ENCODE peak calls at places on chromosomes 12 and 14, in six cellular contexts. D is cardiac fibroblast, B is psoas muscle, H is GM23338, S is Peyer's patch, Z is Panc1. U is an unnamed sample.

GRCh38 chr12:90679674-90680073 is 275.3 kb downstream of the CCER1 start:
- DNase-seq in Z (no peak), S (no peak), H (no peak), D (no peak), B (no peak), U (no peak)

GRCh38 chr14:48744202-48744601 is 842.0 kb downstream of the RPS29 start:
- DNase-seq in D (no peak), B (no peak), S (no peak), H (no peak), Z (no peak), U (no peak)

GRCh38 chr12:89863332-89863938 is 154.8 kb upstream of the ATP2B1 start:
- DNase-seq in S (peak), D (no peak), Z (no peak), H (no peak), B (no peak), U (no peak)

GRCh38 chr14:55191881-55192616 is 664 bp upstream of the DLGAP5 start:
- DNase-seq in S (no peak), H (no peak), B (no peak), Z (no peak), D (no peak), U (no peak)

GRCh38 chr14:89644641-89645040 is 227.6 kb upstream of the FOXN3 start:
- DNase-seq in H (no peak), D (no peak), B (no peak), Z (no peak), S (no peak), U (no peak)

GRCh38 chr12:65493893-65494205 is 215.4 kb downstream of the MSRB3 start:
- DNase-seq in D (no peak), H (no peak), S (no peak), Z (no peak), B (no peak), U (no peak)

GRCh38 chr14:68682166-68683103 is 110.4 kb downstream of the ZFP36L1 start:
- DNase-seq in H (no peak), D (peak), S (peak), B (no peak), Z (no peak), U (peak)

GRCh38 chr12:6827982-6828670 is at the start of gene P3H3:
- DNase-seq in Z (no peak), D (peak), S (no peak), H (peak), B (no peak), U (no peak)

GRCh38 chr14:68210729-68211299 is 391.2 kb downstream of the RAD51B start:
- DNase-seq in B (no peak), D (peak), H (no peak), Z (no peak), S (peak), U (peak)

GRCh38 chr12:27838543-27838942 is 58.5 kb upstream of the MANSC4 start:
- DNase-seq in H (no peak), S (no peak), D (no peak), B (no peak), Z (no peak), U (no peak)

GRCh38 chr12:16310934-16311333 is 33.4 kb upstream of the SLC15A5 start:
- DNase-seq in D (no peak), Z (no peak), S (no peak), H (no peak), B (no peak), U (no peak)

GRCh38 chr12:119911147-119911546 is 34.0 kb upstream of the CIT start:
- DNase-seq in Z (no peak), S (no peak), H (no peak), B (no peak), D (peak), U (peak)

GRCh38 chr12:70925542-70925941 is 5.0 kb upstream of the PTPRR start:
- DNase-seq in H (no peak), D (no peak), B (no peak), S (no peak), Z (no peak), U (no peak)

GRCh38 chr14:80784824-80785223 is 156.7 kb downstream of the CEP128 start:
- DNase-seq in H (no peak), B (no peak), S (no peak), Z (no peak), D (peak), U (peak)

GRCh38 chr12:69097619-69098368 is 141.6 kb upstream of the CPSF6 start:
- DNase-seq in H (no peak), D (peak), B (no peak), Z (no peak), S (no peak), U (peak)

GRCh38 chr14:99822166-99822527 is 28.9 kb downstream of the EML1 start:
- DNase-seq in S (no peak), Z (no peak), B (no peak), D (peak), H (no peak), U (no peak)

GRCh38 chr14:33393895-33394405 is 455.3 kb downstream of the NPAS3 start:
- DNase-seq in B (no peak), D (no peak), H (no peak), S (no peak), Z (no peak), U (no peak)

GRCh38 chr14:68783408-68784297 is 9.2 kb downstream of the ZFP36L1 start:
- DNase-seq in H (no peak), D (no peak), Z (no peak), B (peak), S (no peak), U (no peak)

GRCh38 chr14:95601650-95602049 is 66.8 kb downstream of the GLRX5 start:
- DNase-seq in B (no peak), S (no peak), Z (no peak), H (no peak), D (no peak), U (no peak)

GRCh38 chr12:124605869-124606774 is 38.7 kb upstream of the NCOR2 start:
- DNase-seq in D (no peak), H (no peak), Z (no peak), S (no peak), B (no peak), U (no peak)

GRCh38 chr12:58176296-58176869 is 235.0 kb downstream of the ATP23 start:
- DNase-seq in Z (peak), S (peak), B (no peak), H (peak), D (peak), U (no peak)

GRCh38 chr14:54299393-54300363 is 97.1 kb upstream of the CDKN3 start:
- DNase-seq in Z (no peak), B (no peak), H (no peak), S (no peak), D (peak), U (no peak)

GRCh38 chr14:20215196-20215595 is 8.3 kb upstream of the OR11H6 start:
- DNase-seq in D (peak), B (no peak), S (no peak), Z (no peak), H (no peak), U (no peak)

GRCh38 chr12:43103866-43104265 is 448.1 kb downstream of the ADAMTS20 start:
- DNase-seq in H (no peak), S (no peak), Z (no peak), D (no peak), B (no peak), U (no peak)

GRCh38 chr12:5773550-5773949 is 171.5 kb downstream of the ANO2 start:
- DNase-seq in B (no peak), H (peak), D (no peak), S (no peak), Z (no peak), U (no peak)

GRCh38 chr14:29240046-29240445 is 473.5 kb downstream of the FOXG1 start:
- DNase-seq in D (peak), H (no peak), B (no peak), Z (no peak), S (no peak), U (peak)

GRCh38 chr14:32657081-32657480 is 281.6 kb upstream of the NPAS3 start:
- DNase-seq in D (peak), B (no peak), H (no peak), S (no peak), Z (no peak), U (peak)

GRCh38 chr12:26226629-26227375 is 31.4 kb downstream of the SSPN start:
- DNase-seq in H (peak), S (no peak), D (peak), B (peak), Z (no peak), U (no peak)

GRCh38 chr14:66735853-66736252 is 227.9 kb downstream of the GPHN start:
- DNase-seq in D (no peak), S (no peak), B (no peak), Z (no peak), H (no peak), U (no peak)

GRCh38 chr12:6292606-6293005 is 17.9 kb upstream of the PLEKHG6 start:
- DNase-seq in Z (no peak), S (no peak), B (no peak), D (peak), H (no peak), U (peak)

GRCh38 chr12:20460956-20461355 is 92.6 kb downstream of the PDE3A start:
- DNase-seq in Z (no peak), H (no peak), D (no peak), B (no peak), S (no peak), U (no peak)

GRCh38 chr12:65496617-65497016 is 218.1 kb downstream of the MSRB3 start:
- DNase-seq in D (peak), B (peak), H (no peak), S (no peak), Z (no peak), U (no peak)

GRCh38 chr14:96056509-96057422 is 17.6 kb downstream of the C14orf132 start:
- DNase-seq in D (no peak), S (no peak), B (no peak), H (peak), Z (no peak), U (no peak)

GRCh38 chr12:62637679-62638078 is 171.1 kb downstream of the MON2 start:
- DNase-seq in S (no peak), H (no peak), D (no peak), Z (no peak), B (no peak), U (no peak)

GRCh38 chr12:100576311-100577036 is 3.0 kb downstream of the GAS2L3 start:
- DNase-seq in Z (peak), S (no peak), H (no peak), B (no peak), D (peak), U (peak)

GRCh38 chr14:58796636-58797429 is 159.1 kb downstream of the DACT1 start:
- DNase-seq in B (no peak), D (no peak), H (peak), S (no peak), Z (no peak), U (no peak)

DNA sequence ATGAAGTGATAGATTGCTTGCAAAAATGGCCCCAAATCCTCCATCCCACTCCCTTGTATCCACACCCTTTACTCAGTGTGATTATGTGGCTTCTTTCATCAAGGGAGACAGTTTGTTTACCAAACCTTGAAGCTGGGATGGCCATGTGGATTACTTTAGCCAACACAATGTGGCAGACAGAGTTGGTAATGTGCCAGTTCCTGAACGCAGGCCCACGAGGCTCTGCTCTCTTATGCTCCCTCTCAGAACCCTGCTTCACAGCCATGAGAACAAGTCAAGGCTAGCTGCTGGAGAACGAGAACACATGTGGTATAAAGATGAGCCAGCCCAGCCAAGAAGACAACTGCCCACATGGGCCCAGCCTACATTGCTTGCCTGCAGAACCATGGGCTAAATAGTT is 162.3 kb downstream of the NDUFA12 start:
- DNase-seq in H (no peak), B (no peak), Z (no peak), S (no peak), D (no peak), U (no peak)
- H3K4me3 ChIP-seq in H (no peak), B (no peak), Z (no peak), S (no peak), D (no peak), U (no peak)

GRCh38 chr14:51369814-51370213 is 129.8 kb downstream of the TMX1 start:
- DNase-seq in S (no peak), H (peak), Z (no peak), D (peak), B (no peak), U (no peak)
- TF ChIP-seq CTCF in S (peak), H (peak), Z (peak), D (peak), B (peak), U (no peak)

GRCh38 chr12:78888583-78888982 is 24.0 kb downstream of the SYT1 start:
- DNase-seq in H (peak), Z (no peak), S (no peak), B (no peak), D (peak), U (no peak)

GRCh38 chr12:78891646-78892353 is 27.2 kb downstream of the SYT1 start:
- DNase-seq in S (no peak), Z (no peak), D (no peak), B (no peak), H (no peak), U (no peak)

GRCh38 chr12:78885466-78885865 is 20.9 kb downstream of the SYT1 start:
- DNase-seq in S (no peak), H (peak), D (no peak), Z (no peak), B (no peak), U (no peak)

GRCh38 chr12:78887008-78887407 is 22.4 kb downstream of the SYT1 start:
- DNase-seq in D (peak), B (no peak), Z (peak), S (no peak), H (no peak), U (peak)

DNA sequence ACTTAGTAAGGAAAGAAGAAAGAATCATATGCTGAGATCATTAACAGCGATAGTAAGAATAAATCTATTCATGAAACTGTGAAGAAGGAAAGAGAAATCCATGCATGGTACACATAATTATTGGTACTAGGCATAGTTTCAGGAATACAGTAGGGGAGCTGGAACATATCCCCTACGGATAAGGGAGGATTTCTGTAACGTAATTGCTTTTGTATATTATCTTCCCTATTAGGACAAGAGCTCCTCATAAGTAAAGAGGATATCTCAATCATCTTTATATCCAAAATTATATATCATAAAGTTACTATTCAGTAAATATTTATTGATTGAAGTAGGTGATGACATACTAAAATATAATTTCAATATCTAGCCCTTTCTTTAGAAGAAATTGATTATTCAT is 22.9 kb downstream of the SYT1 start:
- DNase-seq in H (no peak), D (no peak), Z (no peak), S (no peak), B (no peak), U (no peak)
- H3K4me3 ChIP-seq in H (no peak), D (no peak), Z (no peak), S (no peak), B (no peak), U (no peak)

GRCh38 chr14:98748966-98749365 is 523.0 kb downstream of the BCL11B start:
- DNase-seq in D (no peak), H (no peak), Z (no peak), B (no peak), S (no peak), U (no peak)
- TF ChIP-seq CTCF in D (no peak), H (no peak), Z (no peak), B (no peak), S (no peak), U (no peak)

DNA sequence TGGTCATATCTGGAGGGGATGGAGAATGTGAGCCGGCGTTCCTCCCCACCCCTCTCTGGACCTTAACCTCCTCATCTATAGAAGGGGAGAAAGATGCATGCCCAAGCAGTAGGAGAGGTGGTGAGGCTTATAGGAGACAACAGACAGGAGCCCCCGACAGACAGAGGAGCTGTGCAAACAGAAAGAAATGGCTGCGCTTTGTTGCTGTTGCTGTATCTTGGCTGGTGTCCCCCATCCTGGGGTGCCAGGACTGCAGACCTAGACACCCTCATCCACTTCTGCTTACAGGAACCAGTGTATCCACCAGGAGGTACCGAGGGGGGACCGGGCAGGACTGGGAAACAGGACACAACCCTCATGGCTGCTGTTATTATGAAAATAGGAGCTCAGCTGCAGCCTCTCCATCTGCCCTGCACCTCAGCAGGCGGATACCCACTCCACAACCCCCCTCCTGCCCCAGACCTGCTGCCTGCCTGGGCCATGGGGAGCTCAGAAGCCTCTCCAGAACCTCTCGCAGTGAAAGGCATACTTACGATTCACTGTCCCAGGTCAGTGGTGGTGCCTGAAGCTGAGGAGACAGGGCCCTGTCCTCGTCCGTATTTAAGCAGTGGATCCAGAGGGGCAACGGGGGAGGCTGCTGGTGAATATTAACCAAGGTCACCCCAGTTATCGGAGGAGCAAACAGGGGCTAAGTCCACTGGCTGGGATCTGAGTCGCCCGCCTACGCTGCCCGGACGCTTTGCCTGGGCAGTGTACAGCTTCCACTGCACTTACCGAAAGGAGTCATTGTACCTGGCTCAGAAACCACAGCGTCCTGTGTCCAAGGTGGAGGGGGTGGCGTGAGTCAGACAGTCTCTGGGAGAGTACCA is at the start of gene SERPINA1:
- DNase-seq in Z (no peak), B (no peak), D (peak), H (no peak), S (no peak), U (no peak)
- H3K4me3 ChIP-seq in Z (no peak), B (no peak), D (no peak), H (no peak), S (peak), U (no peak)

GRCh38 chr14:93219103-93219726 is 12.2 kb downstream of the UBR7 start:
- DNase-seq in S (peak), B (no peak), Z (no peak), H (peak), D (peak), U (no peak)
- TF ChIP-seq CTCF in S (peak), B (peak), Z (peak), H (peak), D (peak), U (peak)

DNA sequence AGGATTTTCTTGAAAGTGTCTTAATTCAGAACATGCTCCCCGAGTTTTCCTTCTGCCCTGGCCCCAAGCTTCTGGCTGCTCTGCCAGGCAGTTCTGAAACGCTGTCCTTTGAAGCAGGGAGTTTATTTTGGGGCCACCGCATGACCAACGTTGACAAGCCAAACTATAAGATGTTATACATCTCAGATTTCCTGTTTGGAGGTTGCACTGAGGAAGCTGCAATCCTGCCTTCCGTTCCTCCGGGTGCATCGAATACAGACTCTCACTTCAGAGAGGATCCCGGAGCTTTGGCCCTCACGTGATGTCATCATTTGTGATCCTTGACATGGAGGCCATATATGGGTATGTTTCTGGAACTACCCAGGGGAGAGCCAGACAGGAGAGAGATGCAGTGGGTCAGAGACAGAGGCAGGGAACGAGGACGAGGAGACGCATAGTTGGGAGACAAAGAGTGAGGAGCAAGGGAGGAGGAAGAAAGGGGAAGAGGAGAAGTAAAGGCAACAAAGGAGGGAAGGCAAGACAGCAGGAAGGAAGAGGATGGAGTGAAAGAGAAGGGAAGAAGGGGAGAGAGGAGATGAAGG is at the start of gene ASB2:
- DNase-seq in B (peak), D (peak), S (peak), H (no peak), Z (no peak), U (no peak)
- H3K4me3 ChIP-seq in B (peak), D (no peak), S (peak), H (no peak), Z (no peak), U (no peak)

DNA sequence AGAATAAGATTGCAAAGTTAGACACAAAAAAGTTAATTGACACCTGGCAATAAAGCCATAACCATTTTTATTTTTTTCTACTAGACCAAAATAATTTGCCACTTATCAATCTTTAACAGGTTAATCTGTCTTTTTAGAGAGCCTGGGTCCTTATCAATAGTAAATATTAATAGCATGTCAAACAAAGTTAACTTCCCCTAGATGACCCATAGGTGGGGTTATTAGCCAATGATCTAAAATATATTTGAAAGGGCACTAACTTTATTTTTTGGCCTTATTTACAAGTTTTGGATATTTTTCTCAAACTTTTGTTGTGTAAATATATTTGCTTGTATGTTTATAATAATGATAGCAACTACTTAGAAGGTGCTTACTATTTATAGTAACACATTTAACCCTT is 3.9 kb downstream of the ANKRD33 start:
- DNase-seq in S (no peak), B (no peak), D (peak), Z (no peak), H (no peak), U (no peak)
- TF ChIP-seq CTCF in S (peak), B (peak), D (peak), Z (peak), H (no peak), U (peak)

DNA sequence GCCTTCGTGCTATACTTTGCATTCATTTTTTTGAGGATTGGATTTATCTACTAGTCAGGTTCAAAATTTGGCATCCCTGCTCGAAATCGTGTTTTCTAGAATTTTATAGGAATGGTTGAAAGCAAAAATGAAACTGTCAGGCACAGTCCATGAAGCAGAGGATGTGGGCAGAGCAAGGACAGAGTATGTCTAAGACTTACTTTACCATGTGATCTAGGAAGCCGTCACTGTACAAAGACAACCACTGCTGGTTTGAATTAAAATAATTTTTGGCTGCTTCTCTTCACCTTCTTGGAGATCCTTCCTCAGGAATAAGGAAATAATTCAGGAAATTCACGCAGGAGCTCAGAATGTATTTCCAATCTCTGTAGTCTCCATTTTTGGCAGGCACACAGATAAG is 31.6 kb upstream of the SGPP1 start:
- DNase-seq in B (no peak), D (peak), H (no peak), S (peak), Z (no peak), U (peak)
- H3K4me3 ChIP-seq in B (no peak), D (no peak), H (no peak), S (no peak), Z (no peak), U (no peak)